ENCODE peak calls at places on chromosomes 2 and 18, in four cellular contexts. D is A549, Z is K562, X is HepG2. Y is an unnamed sample.

GRCh38 chr18:31156831-31157763 is 5.6 kb downstream of the DSC1 start:
- DNase-seq in X (no peak), D (no peak), Z (no peak), Y (no peak)

GRCh38 chr2:129906861-129907235 is 72.6 kb upstream of the RAB6C start:
- DNase-seq in X (no peak), Z (no peak), D (no peak), Y (no peak)

GRCh38 chr18:52163478-52163877 is 176.5 kb upstream of the DCC start:
- DNase-seq in X (no peak), Z (no peak), D (no peak), Y (no peak)

GRCh38 chr2:101743288-101743687 is 45.8 kb downstream of the MAP4K4 start:
- DNase-seq in Z (no peak), D (no peak), X (no peak), Y (no peak)

GRCh38 chr2:24365051-24365450 is 4.7 kb upstream of the ITSN2 start:
- DNase-seq in D (peak), Z (peak), X (no peak), Y (no peak)

GRCh38 chr2:145066151-145066661 is 546.3 kb upstream of the ZEB2 start:
- DNase-seq in D (no peak), Z (no peak), X (no peak), Y (peak)

GRCh38 chr2:20661028-20661980 is 5.6 kb upstream of the GDF7 start:
- DNase-seq in X (peak), Z (peak), D (peak), Y (peak)

GRCh38 chr2:133642831-133643230 is 74.6 kb upstream of the NCKAP5 start:
- DNase-seq in Z (no peak), D (no peak), X (no peak), Y (peak)

GRCh38 chr2:220533485-220533884 is 906.1 kb downstream of the SLC4A3 start:
- DNase-seq in Z (no peak), X (peak), D (peak), Y (peak)

GRCh38 chr2:10434885-10435419 is 13.2 kb downstream of the ODC1 start:
- DNase-seq in D (peak), Z (peak), X (peak), Y (peak)

GRCh38 chr2:196987654-196988364 is 61.3 kb upstream of the PGAP1 start:
- DNase-seq in Z (peak), D (peak), X (peak), Y (peak)

GRCh38 chr2:134836986-134837385 is 1.4 kb upstream of the ACMSD start:
- DNase-seq in D (no peak), Z (no peak), X (no peak), Y (peak)

GRCh38 chr18:25726278-25726677 is 364.1 kb downstream of the SS18 start:
- DNase-seq in X (no peak), D (no peak), Z (no peak), Y (peak)

GRCh38 chr2:45554073-45554742 is 56.9 kb downstream of the SRBD1 start:
- DNase-seq in D (no peak), Z (no peak), X (no peak), Y (peak)

GRCh38 chr2:104788721-104789446 is 65.0 kb upstream of the POU3F3 start:
- DNase-seq in X (no peak), Z (no peak), D (no peak), Y (no peak)

GRCh38 chr2:60440080-60440753 is 113.2 kb downstream of the BCL11A start:
- DNase-seq in D (no peak), Z (no peak), X (no peak), Y (no peak)

GRCh38 chr2:111708478-111708877 is 175.5 kb downstream of the ANAPC1 start:
- DNase-seq in D (no peak), X (no peak), Z (no peak), Y (no peak)

GRCh38 chr2:126616606-126617069 is 39.3 kb upstream of the GYPC start:
- DNase-seq in D (no peak), X (no peak), Z (no peak), Y (no peak)

GRCh38 chr18:79258447-79258846 is 137.3 kb upstream of the NFATC1 start:
- DNase-seq in D (no peak), X (no peak), Z (peak), Y (no peak)

GRCh38 chr2:163595033-163595432 is 140.8 kb downstream of the FIGN start:
- DNase-seq in X (no peak), Z (no peak), D (no peak), Y (peak)

GRCh38 chr2:140023291-140023690 is 1243.1 kb upstream of the NXPH2 start:
- DNase-seq in X (no peak), D (no peak), Z (no peak), Y (no peak)

GRCh38 chr2:123419976-123420375 is 605.1 kb upstream of the CNTNAP5 start:
- DNase-seq in D (no peak), Z (no peak), X (no peak), Y (no peak)

GRCh38 chr2:25044990-25045389 is 3.1 kb downstream of the EFR3B start:
- DNase-seq in D (no peak), X (no peak), Z (no peak), Y (no peak)

GRCh38 chr2:168662651-168663208 is 139.7 kb upstream of the NOSTRIN start:
- DNase-seq in X (no peak), Z (no peak), D (no peak), Y (no peak)

GRCh38 chr2:241062342-241063092 is 39.6 kb downstream of the MTERF4 start:
- DNase-seq in X (no peak), D (no peak), Z (no peak), Y (no peak)

GRCh38 chr2:172655838-172656573 is 79.6 kb upstream of the RAPGEF4 start:
- DNase-seq in Z (no peak), X (no peak), D (no peak), Y (peak)

GRCh38 chr2:66095820-66096219 is 339.1 kb upstream of the MEIS1 start:
- DNase-seq in D (no peak), X (no peak), Z (no peak), Y (no peak)

GRCh38 chr2:3480352-3481010 is 38.9 kb downstream of the ADI1 start:
- DNase-seq in D (no peak), X (peak), Z (no peak), Y (no peak)

GRCh38 chr18:12278153-12278764 is 24.1 kb downstream of the CIDEA start:
- DNase-seq in Z (no peak), D (no peak), X (no peak), Y (peak)

GRCh38 chr2:10361220-10361588 is 58.5 kb downstream of the HPCAL1 start:
- DNase-seq in Z (no peak), X (no peak), D (no peak), Y (peak)

GRCh38 chr2:189409647-189410046 is 31.6 kb upstream of the WDR75 start:
- DNase-seq in D (no peak), Z (no peak), X (no peak), Y (no peak)
- H3K27ac ChIP-seq in D (no peak), Z (no peak), X (no peak), Y (no peak)

DNA sequence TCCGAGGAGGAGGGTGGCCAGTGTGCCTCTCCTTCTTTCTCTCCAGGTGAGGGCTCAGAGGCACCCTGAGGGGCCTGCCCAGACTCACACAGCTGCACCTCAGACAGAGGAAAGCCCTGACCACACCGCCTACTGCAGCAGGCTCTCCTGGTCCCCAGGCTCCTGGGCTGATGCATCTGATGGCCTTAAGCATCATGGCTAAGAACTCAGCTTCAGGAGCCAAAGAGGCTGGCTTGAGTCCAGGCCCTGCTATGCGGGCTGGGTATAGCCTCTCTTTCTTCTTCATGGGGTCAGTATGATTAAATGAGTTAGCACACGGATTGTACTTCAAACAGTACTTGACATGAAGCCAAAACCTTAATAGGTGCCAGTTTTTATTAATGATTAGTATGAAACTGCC is 89.6 kb downstream of the TGFA start:
- DNase-seq in Z (no peak), D (no peak), X (no peak), Y (no peak)
- TF ChIP-seq MAZ in Z (no peak), D (no peak), X (no peak), Y (no peak)

GRCh38 chr2:207969249-207969648 is 56.1 kb downstream of the PLEKHM3 start:
- DNase-seq in Z (no peak), X (no peak), D (no peak), Y (no peak)
- H3K27ac ChIP-seq in Z (no peak), X (no peak), D (no peak), Y (no peak)

DNA sequence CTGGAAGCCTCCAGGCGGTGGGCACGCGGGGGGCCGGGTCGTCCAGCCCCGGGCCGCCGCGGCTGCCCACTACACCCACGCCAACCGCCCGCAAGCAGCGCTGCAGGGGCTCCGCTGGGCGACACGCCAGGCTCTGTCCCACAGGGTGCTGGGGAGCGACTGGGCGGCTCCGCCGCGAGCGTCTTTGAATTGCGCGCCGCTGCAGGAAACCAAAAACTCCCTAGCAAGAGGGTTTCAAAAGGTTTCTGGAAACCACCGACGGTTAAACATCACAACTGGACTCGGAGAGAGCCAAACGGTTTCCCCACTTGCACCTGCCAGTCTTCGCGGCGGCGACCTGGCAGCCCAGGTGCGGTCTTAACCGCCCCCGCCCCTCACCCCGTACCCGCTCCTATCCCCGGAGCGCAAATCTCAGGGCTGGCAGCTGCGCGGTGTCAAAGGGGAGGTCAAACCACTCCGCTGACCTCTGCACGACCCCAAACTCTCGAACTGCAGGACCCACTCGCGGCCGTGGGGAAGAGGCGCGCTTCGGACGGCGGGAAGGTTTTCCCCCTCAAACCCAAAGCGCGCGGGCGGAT is 1.0 kb downstream of the CXCR4 start:
- DNase-seq in X (no peak), D (peak), Z (no peak), Y (no peak)
- TF ChIP-seq MAZ in X (no peak), D (no peak), Z (no peak), Y (no peak)

GRCh38 chr2:237972211-237972610 is 5.4 kb downstream of the UBE2F start:
- DNase-seq in Z (no peak), D (no peak), X (no peak), Y (no peak)
- H3K27ac ChIP-seq in Z (no peak), D (no peak), X (no peak), Y (no peak)

GRCh38 chr2:38553554-38553953 is 49.2 kb downstream of the HNRNPLL start:
- DNase-seq in D (no peak), Z (no peak), X (no peak), Y (no peak)

GRCh38 chr2:38549851-38550250 is 52.9 kb downstream of the HNRNPLL start:
- DNase-seq in D (no peak), X (no peak), Z (no peak), Y (no peak)

GRCh38 chr2:38551171-38551570 is 51.6 kb downstream of the HNRNPLL start:
- DNase-seq in X (no peak), D (no peak), Z (no peak), Y (no peak)

GRCh38 chr2:38551746-38552145 is 51.0 kb downstream of the HNRNPLL start:
- DNase-seq in D (no peak), X (no peak), Z (no peak), Y (no peak)

GRCh38 chr2:38552259-38552658 is 50.5 kb downstream of the HNRNPLL start:
- DNase-seq in X (no peak), D (no peak), Z (peak), Y (no peak)
- TF ChIP-seq MAZ in X (no peak), D (no peak), Z (peak), Y (no peak)

GRCh38 chr2:18922276-18922675 is 332.9 kb upstream of the NT5C1B start:
- DNase-seq in Z (no peak), D (no peak), X (no peak), Y (peak)
- H3K27ac ChIP-seq in Z (no peak), D (no peak), X (no peak), Y (no peak)

GRCh38 chr18:64037812-64038414 is 68.0 kb downstream of the SERPINB8 start:
- DNase-seq in X (peak), D (peak), Z (peak), Y (peak)
- TF ChIP-seq MAZ in X (no peak), D (no peak), Z (no peak), Y (no peak)

GRCh38 chr2:29053223-29053622 is 21.1 kb downstream of the PCARE start:
- DNase-seq in Z (no peak), D (no peak), X (no peak), Y (peak)
- H3K27ac ChIP-seq in Z (no peak), D (peak), X (no peak), Y (no peak)

GRCh38 chr2:49490710-49491109 is 336.4 kb upstream of the FSHR start:
- DNase-seq in X (peak), Z (peak), D (peak), Y (no peak)
- TF ChIP-seq MAZ in X (no peak), Z (no peak), D (no peak), Y (no peak)